ENCODE peak calls at places on chromosomes 12 and 14, in five cellular contexts. I is neuronal stem cell, Y is IMR-90, K is H1, Q is H9. Z is an unnamed sample.

GRCh38 chr14:100339757-100340453 is 16.8 kb downstream of the SLC25A47 start:
- DNase-seq in K (no peak), Q (no peak), Y (no peak), I (no peak), Z (no peak)

GRCh38 chr14:67582061-67582460 is 18.0 kb downstream of the PIGH start:
- DNase-seq in I (no peak), Y (no peak), Q (no peak), K (no peak), Z (no peak)

GRCh38 chr12:12331896-12332295 is 18.1 kb downstream of the MANSC1 start:
- DNase-seq in I (no peak), K (no peak), Q (no peak), Y (no peak), Z (no peak)

GRCh38 chr12:9334964-9335363 is 126.8 kb upstream of the PZP start:
- DNase-seq in Y (no peak), K (no peak), Q (no peak), I (no peak), Z (no peak)

GRCh38 chr12:101841069-101841468 is 10.3 kb upstream of the GNPTAB start:
- DNase-seq in K (no peak), Y (no peak), I (no peak), Q (no peak), Z (no peak)

GRCh38 chr12:66168410-66168809 is 1.4 kb downstream of the TMBIM4 start:
- DNase-seq in Q (no peak), I (no peak), Y (no peak), K (no peak), Z (no peak)

GRCh38 chr12:21771311-21771710 is 3.2 kb downstream of the KCNJ8 start:
- DNase-seq in I (no peak), Y (peak), K (no peak), Q (no peak), Z (no peak)

GRCh38 chr12:40792792-40793386 is 100.7 kb downstream of the CNTN1 start:
- DNase-seq in Y (no peak), K (no peak), I (no peak), Q (peak), Z (no peak)

GRCh38 chr14:59998575-59998974 is 78.6 kb downstream of the LRRC9 start:
- DNase-seq in Y (no peak), Q (no peak), I (no peak), K (no peak), Z (no peak)

GRCh38 chr14:95515080-95515489 is 1.4 kb downstream of the SYNE3 start:
- DNase-seq in Q (peak), K (no peak), Y (no peak), I (no peak), Z (no peak)

GRCh38 chr14:39988939-39989338 is 556.7 kb upstream of the FBXO33 start:
- DNase-seq in K (no peak), Y (no peak), Q (no peak), I (peak), Z (peak)

GRCh38 chr12:49548822-49549648 is 10.2 kb downstream of the KCNH3 start:
- DNase-seq in K (peak), Y (no peak), Q (peak), I (peak), Z (peak)

GRCh38 chr12:563250-563781 is 99.9 kb downstream of the NINJ2 start:
- DNase-seq in K (no peak), I (no peak), Q (no peak), Y (no peak), Z (no peak)

GRCh38 chr14:103207404-103208072 is 84.3 kb downstream of the TNFAIP2 start:
- DNase-seq in Q (peak), I (no peak), Y (no peak), K (no peak), Z (peak)

GRCh38 chr14:89927466-89927865 is 27.1 kb downstream of the EFCAB11 start:
- DNase-seq in I (no peak), Y (no peak), K (no peak), Q (no peak), Z (no peak)

GRCh38 chr14:73223049-73223448 is 14.3 kb upstream of the PAPLN start:
- DNase-seq in I (no peak), Q (no peak), Y (no peak), K (no peak), Z (peak)

GRCh38 chr12:116317986-116318737 is 40.7 kb upstream of the MED13L start:
- DNase-seq in Y (no peak), Q (no peak), K (no peak), I (no peak), Z (no peak)

GRCh38 chr12:13126494-13126893 is 23.0 kb upstream of the GSG1 start:
- DNase-seq in Q (no peak), I (no peak), K (no peak), Y (no peak), Z (no peak)

GRCh38 chr14:100530270-100531072 is 56.7 kb downstream of the BEGAIN start:
- DNase-seq in K (no peak), I (no peak), Y (no peak), Q (no peak), Z (no peak)

GRCh38 chr12:57896437-57897201 is 44.7 kb upstream of the ATP23 start:
- DNase-seq in Y (peak), I (peak), Q (peak), K (peak), Z (peak)

GRCh38 chr14:72903707-72904106 is 9.8 kb upstream of the DPF3 start:
- DNase-seq in K (no peak), Q (no peak), Y (no peak), I (no peak), Z (no peak)

GRCh38 chr14:93116676-93117200 is 1.0 kb upstream of the ITPK1 start:
- DNase-seq in K (no peak), Y (no peak), Q (no peak), I (no peak), Z (no peak)

GRCh38 chr12:1297206-1297605 is 297.2 kb downstream of the FBXL14 start:
- DNase-seq in Q (no peak), Y (peak), I (no peak), K (no peak), Z (peak)

GRCh38 chr12:82855872-82856271 is 169.2 kb downstream of the TMTC2 start:
- DNase-seq in K (no peak), I (no peak), Y (no peak), Q (no peak), Z (no peak)

GRCh38 chr14:105249175-105250007 is 1.1 kb downstream of the BTBD6 start:
- DNase-seq in K (peak), Y (peak), I (peak), Q (peak), Z (peak)

GRCh38 chr14:105250008-105250366 is 1.7 kb downstream of the BTBD6 start:
- DNase-seq in Q (peak), I (no peak), Y (no peak), K (no peak), Z (no peak)

GRCh38 chr14:105247715-105248367 is 492 bp upstream of the BTBD6 start:
- DNase-seq in K (no peak), I (no peak), Y (no peak), Q (no peak), Z (peak)

GRCh38 chr14:105247026-105247425 is 1.3 kb upstream of the BTBD6 start:
- DNase-seq in Q (no peak), K (no peak), Y (no peak), I (no peak), Z (no peak)

DNA sequence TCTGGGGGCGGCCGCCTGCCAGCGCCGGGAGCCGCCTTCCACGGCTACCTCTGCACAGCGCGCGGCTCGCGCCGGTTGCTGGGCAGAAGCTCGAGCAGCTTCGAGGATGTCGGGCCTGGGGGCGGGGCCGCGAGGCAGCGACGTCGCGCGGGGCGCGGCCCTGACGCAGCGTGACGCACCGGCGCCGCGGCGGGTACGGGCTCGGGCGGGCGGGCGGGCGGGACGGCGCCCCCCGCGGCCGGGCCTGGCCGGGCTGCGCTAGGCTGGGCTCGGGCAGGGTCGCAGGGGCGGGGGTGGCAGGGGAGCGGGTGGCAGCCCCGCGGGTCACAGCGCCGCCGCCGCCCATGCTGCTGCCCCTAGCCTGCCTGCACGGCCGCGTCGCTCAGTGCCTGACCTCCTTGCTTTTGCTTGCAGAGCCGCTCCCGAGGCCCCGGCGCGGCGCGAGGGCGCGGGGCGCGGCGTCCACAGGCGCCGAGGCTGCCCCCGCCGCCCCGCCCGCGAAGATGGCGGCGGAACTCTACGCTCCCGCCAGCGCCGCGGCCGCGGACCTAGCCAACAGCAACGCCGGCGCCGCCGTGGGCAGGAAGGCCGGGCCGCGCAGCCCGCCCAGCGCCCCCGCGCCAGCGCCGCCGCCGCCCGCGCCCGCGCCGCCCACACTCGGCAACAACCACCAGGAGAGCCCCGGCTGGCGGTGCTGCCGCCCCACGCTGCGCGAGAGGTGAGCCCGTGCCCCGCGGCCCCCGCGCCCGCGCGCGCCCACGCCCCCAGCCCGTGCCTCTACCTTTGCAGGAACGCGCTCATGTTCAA is at the start of gene BTBD6:
- DNase-seq in Q (peak), K (peak), I (peak), Y (peak), Z (peak)
- H3K14ac ChIP-seq in Q (no peak), K (no peak), I (peak), Y (peak), Z (peak)

GRCh38 chr12:14283489-14284144 is 81.9 kb upstream of the ATF7IP start:
- DNase-seq in Q (no peak), K (no peak), I (no peak), Y (no peak), Z (no peak)
- H2BK15ac ChIP-seq in Q (no peak), K (no peak), I (no peak), Y (no peak), Z (no peak)

GRCh38 chr14:74493343-74494261 is at the start of gene ISCA2:
- DNase-seq in Y (peak), K (peak), I (peak), Q (peak), Z (peak)
- H3K14ac ChIP-seq in Y (peak), K (no peak), I (peak), Q (peak), Z (peak)

GRCh38 chr12:68020699-68021098 is 31.5 kb downstream of the IFNG-AS1 start:
- DNase-seq in K (no peak), Y (no peak), Q (no peak), I (no peak), Z (no peak)
- H2BK15ac ChIP-seq in K (no peak), Y (no peak), Q (no peak), I (no peak), Z (no peak)

GRCh38 chr14:54346257-54346656 is 50.5 kb upstream of the CDKN3 start:
- DNase-seq in Y (no peak), I (no peak), K (no peak), Q (no peak), Z (no peak)

GRCh38 chr14:54344445-54344844 is 52.4 kb upstream of the CDKN3 start:
- DNase-seq in Y (no peak), Q (no peak), K (no peak), I (no peak), Z (no peak)

GRCh38 chr14:54339771-54340170 is 57.0 kb upstream of the CDKN3 start:
- DNase-seq in Y (no peak), I (no peak), Q (no peak), K (no peak), Z (no peak)

GRCh38 chr14:54343276-54344121 is 53.3 kb upstream of the CDKN3 start:
- DNase-seq in K (no peak), Q (no peak), I (no peak), Y (no peak), Z (no peak)

GRCh38 chr14:54342806-54343205 is 54.0 kb upstream of the CDKN3 start:
- DNase-seq in I (no peak), K (no peak), Q (no peak), Y (no peak), Z (no peak)
- H3K14ac ChIP-seq in I (no peak), K (no peak), Q (no peak), Y (no peak), Z (no peak)

GRCh38 chr14:76773188-76773885 is 12.1 kb downstream of the VASH1 start:
- DNase-seq in Y (peak), Q (peak), I (no peak), K (no peak), Z (peak)
- H2BK15ac ChIP-seq in Y (peak), Q (no peak), I (no peak), K (no peak), Z (peak)

GRCh38 chr14:94389731-94390371 is 1.4 kb upstream of the SERPINA1 start:
- DNase-seq in Y (no peak), Q (no peak), K (no peak), I (no peak), Z (no peak)
- H3K14ac ChIP-seq in Y (no peak), Q (no peak), K (no peak), I (no peak), Z (no peak)

GRCh38 chr12:54954228-54954627 is 30.3 kb downstream of the TESPA1 start:
- DNase-seq in K (no peak), I (no peak), Y (no peak), Q (no peak), Z (no peak)

GRCh38 chr12:54945082-54945481 is 39.5 kb downstream of the TESPA1 start:
- DNase-seq in Q (no peak), Y (no peak), I (no peak), K (no peak), Z (no peak)

GRCh38 chr12:54950071-54950727 is 34.4 kb downstream of the TESPA1 start:
- DNase-seq in I (no peak), Q (no peak), K (no peak), Y (no peak), Z (no peak)

GRCh38 chr12:54948171-54948570 is 36.4 kb downstream of the TESPA1 start:
- DNase-seq in Q (no peak), K (no peak), Y (no peak), I (no peak), Z (no peak)

GRCh38 chr12:54949041-54949721 is 35.4 kb downstream of the TESPA1 start:
- DNase-seq in Y (no peak), K (no peak), Q (no peak), I (no peak), Z (no peak)
- H2BK15ac ChIP-seq in Y (no peak), K (no peak), Q (no peak), I (no peak), Z (no peak)

DNA sequence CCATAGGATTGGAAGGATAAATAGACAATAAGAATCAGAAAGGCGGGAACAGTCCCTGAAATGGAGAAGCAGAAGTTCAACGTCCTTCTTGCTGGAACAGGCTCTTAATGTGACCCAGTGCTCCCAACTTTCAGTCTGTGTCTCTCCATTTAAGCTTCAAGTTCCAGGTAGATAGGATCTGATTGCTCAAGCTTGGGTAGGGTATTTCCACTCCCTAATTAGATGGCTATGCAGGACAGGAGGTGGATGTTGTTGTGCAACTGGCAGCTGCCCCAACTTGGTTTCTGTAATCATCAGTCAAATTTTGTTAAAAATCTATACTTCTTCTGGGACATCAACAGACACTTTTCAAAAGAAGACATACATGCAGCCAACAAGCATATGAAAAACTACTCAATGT is 266.2 kb downstream of the C12orf75 start:
- DNase-seq in I (no peak), K (no peak), Y (no peak), Q (no peak), Z (no peak)
- H3K14ac ChIP-seq in I (no peak), K (no peak), Y (no peak), Q (no peak), Z (no peak)